ENCODE peak calls at places on chromosomes 6 and 20, in six cellular contexts. U is astrocyte of the spinal cord, G is transverse colon, B is tibial artery, E is AG10803, X is left ventricle myocardium inferior. C is an unnamed sample.

GRCh38 chr20:49584418-49585382 is 16.8 kb upstream of the PTGIS start:
- DNase-seq in U (no peak), G (peak), B (no peak), E (no peak), X (no peak), C (no peak)

GRCh38 chr6:69827491-69827890 is 30.7 kb upstream of the LMBRD1 start:
- DNase-seq in U (peak), G (no peak), B (no peak), E (peak), X (no peak), C (no peak)

GRCh38 chr6:122838060-122838780 is 49.2 kb downstream of the SMPDL3A start:
- DNase-seq in U (peak), G (no peak), B (no peak), E (peak), X (no peak), C (no peak)

GRCh38 chr20:45639687-45640086 is 8.6 kb upstream of the WFDC9 start:
- DNase-seq in U (no peak), G (no peak), B (no peak), E (no peak), X (no peak), C (no peak)

GRCh38 chr6:77177470-77177869 is 285.8 kb downstream of the HTR1B start:
- DNase-seq in U (no peak), G (no peak), B (no peak), E (no peak), X (no peak), C (no peak)

GRCh38 chr6:1424306-1424927 is 35.0 kb downstream of the FOXF2 start:
- DNase-seq in U (peak), G (peak), B (no peak), E (peak), X (peak), C (no peak)

GRCh38 chr6:155273438-155273837 is 9.6 kb downstream of the CLDN20 start:
- DNase-seq in U (peak), G (no peak), B (no peak), E (peak), X (no peak), C (no peak)

GRCh38 chr6:14729186-14729871 is 516.5 kb upstream of the JARID2 start:
- DNase-seq in U (no peak), G (no peak), B (no peak), E (no peak), X (no peak), C (no peak)

GRCh38 chr6:35782424-35782823 is 1.6 kb downstream of the CLPSL1 start:
- DNase-seq in U (no peak), G (no peak), B (no peak), E (no peak), X (no peak), C (no peak)

DNA sequence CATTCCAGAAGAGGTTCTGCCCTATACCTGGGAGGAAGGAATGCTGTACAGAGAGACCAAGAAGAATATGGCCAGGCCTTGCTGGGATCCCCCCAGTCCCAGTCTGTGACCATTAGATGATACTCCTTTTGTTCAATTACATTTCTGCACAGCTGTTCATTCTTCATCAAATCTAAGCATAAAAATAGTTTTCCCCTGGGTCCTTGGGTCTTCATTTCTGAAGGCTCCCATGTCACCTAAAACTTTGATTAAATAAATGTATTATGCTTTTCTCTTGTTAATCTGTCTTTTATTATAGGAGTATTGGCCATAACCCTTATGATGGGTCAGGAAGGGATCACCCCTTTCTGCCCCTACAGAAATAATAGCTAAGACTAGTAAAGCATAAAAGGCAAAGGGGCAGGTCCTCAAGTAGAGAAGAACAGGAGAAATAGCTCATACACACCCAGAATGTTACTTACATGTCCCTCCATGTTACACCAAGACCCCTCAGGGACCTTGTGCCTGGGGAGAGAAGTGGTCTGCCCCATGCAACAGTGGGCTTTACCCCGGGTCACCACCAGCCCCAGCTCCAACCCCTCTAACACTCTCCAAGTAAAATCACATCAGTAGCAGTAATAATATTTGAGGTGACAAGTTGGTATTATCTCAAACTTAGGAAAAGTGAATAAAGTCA is 2.1 kb upstream of the LTA start:
- DNase-seq in U (no peak), G (no peak), B (no peak), E (no peak), X (no peak), C (no peak)
- H3K4me3 ChIP-seq in U (no peak), G (no peak), B (no peak), E (no peak), X (no peak), C (no peak)

DNA sequence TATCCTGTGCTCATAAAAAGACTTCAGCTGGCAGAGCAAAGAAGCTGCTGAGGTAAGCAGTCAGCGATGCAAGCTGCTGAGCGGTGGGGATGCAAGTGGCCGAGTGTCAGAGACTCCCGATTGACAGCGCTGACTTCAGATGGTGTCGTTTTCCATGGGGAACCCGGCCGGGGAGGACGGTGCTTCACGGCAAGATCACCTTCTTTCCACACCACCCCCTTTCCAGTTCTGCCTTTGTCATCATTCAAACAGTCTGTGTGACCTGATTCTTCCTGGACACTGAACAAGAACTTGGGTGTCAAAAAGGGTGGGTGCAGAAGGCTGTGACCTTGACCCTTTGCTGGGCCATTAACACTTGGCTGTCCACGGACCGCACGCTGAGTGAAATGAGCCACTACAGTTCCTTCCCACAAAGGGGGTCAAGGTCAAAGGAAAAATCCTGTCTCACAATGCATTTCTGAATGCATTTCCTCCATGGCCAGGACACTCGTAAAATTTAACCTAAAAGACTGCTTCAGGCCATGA is 52.9 kb upstream of the UNC93A start:
- DNase-seq in U (no peak), G (no peak), B (no peak), E (no peak), X (no peak), C (no peak)
- H3K4me3 ChIP-seq in U (no peak), G (no peak), B (no peak), E (no peak), X (no peak), C (no peak)

GRCh38 chr6:144213293-144213692 is 63.0 kb downstream of the STX11 start:
- DNase-seq in U (no peak), G (no peak), B (no peak), E (no peak), X (no peak), C (no peak)

GRCh38 chr6:144214029-144214428 is 63.7 kb downstream of the STX11 start:
- DNase-seq in U (no peak), G (no peak), B (no peak), E (no peak), X (no peak), C (no peak)

GRCh38 chr6:144215402-144215931 is 65.2 kb downstream of the STX11 start:
- DNase-seq in U (no peak), G (peak), B (peak), E (peak), X (peak), C (peak)

GRCh38 chr6:144215932-144216667 is 65.8 kb downstream of the STX11 start:
- DNase-seq in U (peak), G (peak), B (peak), E (peak), X (peak), C (peak)

DNA sequence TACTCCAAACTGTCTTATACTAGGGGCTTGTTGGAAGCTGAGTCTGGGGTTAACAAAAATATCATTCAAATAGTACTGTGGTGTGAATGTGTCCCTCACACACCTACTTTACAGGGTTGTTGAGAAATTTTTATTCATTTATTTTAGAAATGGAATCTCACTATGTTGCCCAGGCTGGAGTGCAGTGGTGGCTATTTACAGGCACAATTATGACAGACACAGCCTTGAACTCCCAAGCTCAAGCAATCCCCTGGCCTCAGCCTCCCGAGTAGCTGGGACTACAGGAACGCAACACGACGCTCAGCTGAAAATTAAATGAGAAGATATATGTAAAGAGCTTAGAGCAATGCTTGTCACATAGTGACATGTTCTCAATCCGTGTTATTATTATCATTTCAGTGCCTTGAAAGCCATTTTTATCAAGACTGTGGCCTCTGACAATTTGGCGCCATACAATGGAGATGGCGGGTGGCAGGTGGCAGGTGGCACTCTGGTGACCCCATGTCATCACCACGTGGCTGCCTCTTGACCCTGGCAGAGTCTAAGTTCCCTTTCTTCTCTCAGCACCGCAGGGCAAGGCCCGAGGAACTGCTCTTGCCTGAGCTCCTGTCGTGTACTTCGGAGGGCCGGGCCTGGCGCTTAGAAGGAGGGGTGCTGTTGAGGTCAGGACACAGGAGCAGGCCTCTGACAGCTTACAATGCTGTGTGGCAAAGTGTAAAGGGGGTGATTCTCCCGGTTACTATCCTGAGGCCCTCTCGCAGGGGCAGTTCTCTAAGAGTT is 64.5 kb downstream of the STX11 start:
- DNase-seq in U (no peak), G (no peak), B (no peak), E (no peak), X (no peak), C (no peak)
- H3K4me3 ChIP-seq in U (no peak), G (no peak), B (peak), E (peak), X (peak), C (peak)

GRCh38 chr6:45838486-45838885 is 177.2 kb downstream of the CLIC5 start:
- DNase-seq in U (no peak), G (no peak), B (no peak), E (no peak), X (no peak), C (no peak)

GRCh38 chr6:45835725-45836437 is 179.8 kb downstream of the CLIC5 start:
- DNase-seq in U (no peak), G (no peak), B (no peak), E (no peak), X (no peak), C (no peak)

GRCh38 chr6:45836438-45836824 is 179.2 kb downstream of the CLIC5 start:
- DNase-seq in U (no peak), G (no peak), B (no peak), E (no peak), X (no peak), C (no peak)

GRCh38 chr6:45837541-45838200 is 178.0 kb downstream of the CLIC5 start:
- DNase-seq in U (no peak), G (no peak), B (no peak), E (no peak), X (no peak), C (no peak)

DNA sequence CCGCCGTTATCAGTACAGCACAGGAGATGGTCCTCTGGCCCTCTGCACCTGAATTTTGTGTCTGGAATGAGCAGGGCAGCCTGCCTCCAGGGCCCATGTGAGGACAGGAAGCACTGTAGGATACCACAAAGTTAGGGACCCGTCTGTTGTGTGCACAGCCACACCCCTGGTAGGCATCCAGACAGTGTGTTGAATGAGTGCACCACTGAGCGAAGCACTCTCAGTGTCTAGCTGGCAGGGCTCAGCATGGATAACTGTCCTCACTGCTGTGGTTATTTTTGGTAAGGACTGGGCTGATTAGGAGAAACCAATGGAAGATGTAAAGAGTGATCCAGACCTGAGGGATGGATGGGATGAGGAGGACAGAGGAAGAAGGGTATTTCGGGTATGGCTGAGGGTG is 178.7 kb downstream of the CLIC5 start:
- DNase-seq in U (no peak), G (no peak), B (no peak), E (no peak), X (no peak), C (no peak)
- H3K4me3 ChIP-seq in U (no peak), G (no peak), B (no peak), E (no peak), X (no peak), C (no peak)

GRCh38 chr6:83708970-83709747 is at the start of gene SNAP91:
- DNase-seq in U (no peak), G (no peak), B (no peak), E (no peak), X (no peak), C (no peak)
- H3K4me3 ChIP-seq in U (peak), G (peak), B (peak), E (peak), X (peak), C (peak)

GRCh38 chr6:111709201-111709600 is 103.5 kb upstream of the TRAF3IP2 start:
- DNase-seq in U (no peak), G (no peak), B (no peak), E (no peak), X (no peak), C (no peak)

GRCh38 chr6:111710439-111710838 is 104.8 kb upstream of the TRAF3IP2 start:
- DNase-seq in U (no peak), G (no peak), B (no peak), E (no peak), X (no peak), C (no peak)

GRCh38 chr6:111711476-111711875 is 105.8 kb upstream of the TRAF3IP2 start:
- DNase-seq in U (no peak), G (peak), B (no peak), E (peak), X (peak), C (peak)

GRCh38 chr6:111710911-111711310 is 105.2 kb upstream of the TRAF3IP2 start:
- DNase-seq in U (no peak), G (no peak), B (no peak), E (no peak), X (no peak), C (no peak)

DNA sequence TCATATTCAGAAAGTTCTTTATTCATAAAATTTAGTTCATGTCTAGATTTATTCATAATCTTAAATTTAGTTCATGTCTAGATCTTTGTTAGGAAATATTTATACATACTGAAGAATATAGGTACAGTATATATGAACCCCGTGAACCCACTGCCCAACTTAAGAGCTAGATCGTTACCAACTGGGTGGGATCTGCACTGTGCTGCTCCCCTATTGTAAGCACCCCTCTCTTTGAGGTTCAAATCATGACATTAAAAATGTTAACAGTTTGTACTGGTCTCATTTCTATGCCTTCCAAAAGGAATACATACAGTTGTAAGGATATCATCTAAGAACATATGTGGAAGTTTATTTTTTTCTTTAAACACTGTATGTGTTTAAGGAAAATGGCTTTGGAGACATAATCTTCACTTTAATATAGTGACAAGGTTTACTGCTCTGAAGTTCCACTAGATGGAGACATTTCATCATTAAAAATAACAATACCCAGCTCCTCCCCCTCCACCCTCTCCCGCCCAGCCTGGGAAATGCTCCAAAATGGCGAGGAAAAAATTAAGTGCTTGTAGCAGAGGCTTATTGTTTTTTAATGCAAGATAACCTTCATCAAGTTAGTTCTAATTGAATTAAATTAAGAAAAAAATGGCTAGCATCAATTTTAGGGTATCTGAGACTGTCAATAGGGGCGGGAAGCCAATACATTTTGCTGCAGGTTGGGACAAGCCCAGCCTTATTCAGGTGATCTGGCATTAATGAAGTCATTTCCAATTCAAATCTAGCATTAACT is 104.1 kb upstream of the TRAF3IP2 start:
- DNase-seq in U (peak), G (peak), B (peak), E (peak), X (no peak), C (peak)
- H3K4me3 ChIP-seq in U (no peak), G (no peak), B (no peak), E (no peak), X (peak), C (peak)

C was measured in psoas muscle.